ENCODE peak calls at places on chromosomes 13 and 19, in nine cellular contexts. V is C1 segment of cervical spinal cord; G is NCI-H2107; B is H4; T is NCI-H187; O is stimulated activated CD8-positive, alpha-beta memory T cell treated with anti-CD3 and anti-CD28 coated beads, Interleukin-4, amount 100 ng/mL, for 4 hours; N is stimulated activated naive CD8-positive, alpha-beta T cell treated with anti-CD3 and anti-CD28 coated beads, Interleukin-15, amount 100 ng/mL, for 72 hours; Z is naive thymus-derived CD4-positive, alpha-beta T cell; Q is T-helper 2 cell. J is an unnamed sample.

GRCh38 chr19:30160426-30160825 is 211.8 kb upstream of the ZNF536 start:
- DNase-seq in V (no peak), G (no peak), B (no peak), T (no peak), O (no peak), N (no peak), Z (no peak), Q (no peak), J (no peak)

GRCh38 chr13:77579971-77580370 is 44.5 kb downstream of the SCEL start:
- DNase-seq in V (no peak), G (no peak), B (no peak), T (no peak), O (no peak), N (no peak), Z (no peak), Q (no peak), J (no peak)

GRCh38 chr19:11425719-11426457 is 6.8 kb upstream of the RGL3 start:
- DNase-seq in V (no peak), G (no peak), B (no peak), T (no peak), O (no peak), N (no peak), Z (no peak), Q (no peak), J (no peak)

GRCh38 chr19:45442927-45443461 is 19.3 kb upstream of the ERCC1 start:
- DNase-seq in V (no peak), G (no peak), B (no peak), T (no peak), O (no peak), N (peak), Z (no peak), Q (no peak), J (peak)

GRCh38 chr19:18878858-18879578 is 16.9 kb downstream of the CERS1 start:
- DNase-seq in V (no peak), G (no peak), B (no peak), T (no peak), O (no peak), N (no peak), Z (no peak), Q (no peak), J (no peak)

GRCh38 chr13:27534108-27534975 is 84.0 kb upstream of the MTIF3 start:
- DNase-seq in V (no peak), G (no peak), B (no peak), T (no peak), O (no peak), N (no peak), Z (no peak), Q (no peak), J (no peak)

GRCh38 chr19:16328824-16329482 is 4.3 kb downstream of the KLF2 start:
- DNase-seq in V (no peak), G (no peak), B (no peak), T (no peak), O (no peak), N (no peak), Z (no peak), Q (peak), J (no peak)

GRCh38 chr19:4368128-4368820 is 24.9 kb downstream of the MPND start:
- DNase-seq in V (no peak), G (no peak), B (no peak), T (no peak), O (no peak), N (no peak), Z (no peak), Q (no peak), J (no peak)

GRCh38 chr13:57630661-57631606 is 610 bp upstream of the PCDH17 start:
- DNase-seq in V (peak), G (no peak), B (peak), T (peak), O (no peak), N (no peak), Z (no peak), Q (no peak), J (peak)

GRCh38 chr19:53910170-53910518 is 1.1 kb downstream of the CACNG7 start:
- DNase-seq in V (no peak), G (no peak), B (no peak), T (no peak), O (no peak), N (no peak), Z (no peak), Q (no peak), J (no peak)

J was measured in Caki2.